ENCODE peak calls at places on chromosome 3, in ten cellular contexts. J, K, G, Z, E, C, T, S, P and A are unnamed samples.

GRCh38 chr3:73571238-73571741 is 53.5 kb downstream of the PDZRN3 start:
- DNase-seq in T (no peak), G (no peak), C (no peak), Z (no peak), E (no peak), P (no peak), J (no peak), K (no peak), S (no peak), A (no peak)

GRCh38 chr3:188154758-188155574 is 1.0 kb downstream of the LPP start:
- DNase-seq in K (no peak), E (no peak), J (no peak), T (peak), S (peak), G (no peak), C (no peak), P (no peak), Z (no peak), A (no peak)

GRCh38 chr3:171640520-171641412 is 169.5 kb downstream of the PLD1 start:
- DNase-seq in E (no peak), S (peak), C (no peak), K (no peak), P (peak), T (no peak), G (peak), J (no peak), Z (no peak), A (no peak)

GRCh38 chr3:69821133-69821532 is 81.9 kb downstream of the MITF start:
- DNase-seq in Z (no peak), K (no peak), E (no peak), G (no peak), S (no peak), J (no peak), P (no peak), T (no peak), C (no peak), A (no peak)

GRCh38 chr3:3802021-3802420 is 2.8 kb downstream of the LRRN1 start:
- DNase-seq in J (no peak), T (no peak), C (peak), K (no peak), S (no peak), Z (no peak), P (no peak), E (no peak), G (no peak), A (no peak)

GRCh38 chr3:153069598-153069997 is 92.4 kb upstream of the RAP2B start:
- DNase-seq in G (no peak), J (no peak), K (no peak), E (no peak), S (peak), Z (no peak), C (no peak), T (no peak), P (no peak), A (no peak)

GRCh38 chr3:178308696-178309278 is 227.4 kb upstream of the KCNMB2 start:
- DNase-seq in Z (no peak), P (no peak), G (no peak), T (no peak), E (no peak), S (no peak), K (no peak), C (no peak), J (no peak), A (no peak)

GRCh38 chr3:124351430-124352142 is 359.7 kb upstream of the ROPN1 start:
- DNase-seq in P (peak), K (no peak), J (peak), S (peak), G (peak), T (peak), C (peak), Z (no peak), E (peak), A (no peak)

GRCh38 chr3:194072097-194072428 is 63.9 kb upstream of the HES1 start:
- DNase-seq in Z (no peak), G (peak), P (peak), C (no peak), J (no peak), E (no peak), S (no peak), K (no peak), T (no peak), A (no peak)

GRCh38 chr3:3127432-3128010 is 781 bp downstream of the TRNT1 start:
- DNase-seq in G (peak), Z (no peak), C (no peak), S (peak), T (peak), E (no peak), P (no peak), K (peak), J (no peak), A (no peak)

GRCh38 chr3:5275529-5275928 is 88.0 kb downstream of the EDEM1 start:
- DNase-seq in J (no peak), P (peak), S (peak), Z (no peak), G (no peak), K (no peak), T (no peak), C (no peak), E (no peak), A (no peak)

GRCh38 chr3:7484636-7485035 is 623.7 kb downstream of the GRM7 start:
- DNase-seq in J (no peak), E (peak), G (peak), Z (no peak), C (no peak), P (peak), T (no peak), K (no peak), S (peak), A (no peak)

GRCh38 chr3:182855076-182855475 is 61.8 kb downstream of the ATP11B start:
- DNase-seq in G (no peak), E (no peak), T (no peak), J (no peak), P (no peak), C (no peak), K (no peak), Z (no peak), S (no peak), A (no peak)

GRCh38 chr3:77348244-77348855 is 308.5 kb downstream of the ROBO2 start:
- DNase-seq in S (peak), J (no peak), P (peak), T (no peak), G (peak), C (peak), K (no peak), E (no peak), Z (no peak), A (no peak)

GRCh38 chr3:172341482-172342059 is 106.7 kb downstream of the GHSR start:
- DNase-seq in S (peak), T (peak), K (no peak), G (peak), P (peak), E (peak), J (no peak), C (no peak), Z (no peak), A (no peak)

GRCh38 chr3:161314836-161315391 is 56.4 kb downstream of the SPTSSB start:
- DNase-seq in T (peak), G (peak), C (no peak), K (no peak), E (no peak), P (no peak), J (no peak), S (peak), Z (no peak), A (no peak)

GRCh38 chr3:181696641-181697230 is 15.0 kb upstream of the SOX2 start:
- DNase-seq in S (no peak), E (no peak), K (no peak), J (no peak), T (no peak), Z (no peak), P (no peak), G (no peak), C (no peak), A (no peak)

GRCh38 chr3:44114142-44114541 is 127.5 kb upstream of the TOPAZ1 start:
- DNase-seq in Z (no peak), T (peak), S (peak), E (no peak), K (no peak), G (no peak), J (peak), C (peak), P (no peak), A (peak)

GRCh38 chr3:81024560-81024959 is 736.9 kb downstream of the GBE1 start:
- DNase-seq in K (no peak), S (no peak), C (no peak), E (no peak), G (no peak), Z (no peak), P (no peak), J (no peak), T (no peak), A (no peak)

GRCh38 chr3:170982733-170983132 is 43.8 kb downstream of the SLC2A2 start:
- DNase-seq in C (no peak), S (no peak), T (no peak), G (no peak), K (no peak), Z (no peak), P (no peak), J (no peak), E (no peak), A (no peak)

GRCh38 chr3:124965413-124965812 is 30.9 kb upstream of the MUC13 start:
- DNase-seq in E (no peak), J (no peak), T (no peak), G (no peak), Z (no peak), S (peak), C (no peak), P (no peak), K (no peak), A (no peak)

GRCh38 chr3:160200328-160200727 is 24.9 kb upstream of the C3orf80 start:
- DNase-seq in T (no peak), C (no peak), E (no peak), K (no peak), Z (no peak), J (no peak), S (peak), G (no peak), P (no peak), A (no peak)

GRCh38 chr3:112000971-112001370 is 2.2 kb downstream of the TAGLN3 start:
- DNase-seq in E (no peak), S (no peak), Z (no peak), C (no peak), G (no peak), J (no peak), T (no peak), P (no peak), K (no peak), A (no peak)

GRCh38 chr3:67000006-67000405 is 1.9 kb downstream of the KBTBD8 start:
- DNase-seq in E (peak), P (peak), Z (no peak), T (peak), C (no peak), J (no peak), K (no peak), S (peak), G (peak), A (no peak)

GRCh38 chr3:129623447-129624118 is 17.1 kb upstream of the PLXND1 start:
- DNase-seq in G (no peak), E (no peak), P (peak), Z (no peak), C (no peak), K (no peak), J (peak), S (no peak), T (peak), A (no peak)

GRCh38 chr3:173893066-173893465 is 495.5 kb downstream of the NLGN1 start:
- DNase-seq in Z (no peak), C (no peak), T (no peak), P (peak), K (no peak), E (no peak), J (no peak), G (peak), S (peak), A (no peak)

GRCh38 chr3:160081958-160082533 is 93.4 kb downstream of the IL12A start:
- DNase-seq in Z (no peak), S (no peak), E (no peak), C (no peak), G (no peak), J (no peak), P (no peak), K (no peak), T (no peak), A (no peak)

GRCh38 chr3:31962801-31963205 is 18.3 kb downstream of the OSBPL10 start:
- DNase-seq in E (no peak), S (peak), G (peak), C (no peak), Z (no peak), T (no peak), P (no peak), K (no peak), J (no peak), A (no peak)

GRCh38 chr3:100352296-100353178 is 18.0 kb downstream of the NIT2 start:
- DNase-seq in K (no peak), J (no peak), P (no peak), T (no peak), S (no peak), E (no peak), G (peak), C (no peak), Z (no peak), A (no peak)

GRCh38 chr3:107796786-107797185 is 274.0 kb downstream of the BBX start:
- DNase-seq in K (no peak), P (peak), Z (no peak), G (peak), C (no peak), J (no peak), S (peak), E (peak), T (no peak), A (no peak)

GRCh38 chr3:13045245-13045903 is 27.9 kb downstream of the IQSEC1 start:
- DNase-seq in G (no peak), S (no peak), C (no peak), T (no peak), E (no peak), K (no peak), P (no peak), J (no peak), Z (no peak), A (no peak)

GRCh38 chr3:188006726-188007393 is 147.1 kb upstream of the LPP start:
- DNase-seq in K (no peak), Z (no peak), P (no peak), S (no peak), J (no peak), T (no peak), E (no peak), C (peak), G (peak), A (no peak)

GRCh38 chr3:5133239-5133638 is 11.1 kb downstream of the ARL8B start:
- DNase-seq in T (no peak), P (no peak), Z (no peak), C (no peak), G (no peak), J (no peak), E (no peak), S (no peak), K (no peak), A (no peak)

GRCh38 chr3:97882975-97883598 is 61.3 kb downstream of the CRYBG3 start:
- DNase-seq in T (no peak), P (peak), S (peak), G (peak), K (no peak), E (peak), C (no peak), Z (no peak), J (no peak), A (no peak)

GRCh38 chr3:67863869-67864268 is 209.5 kb upstream of the SUCLG2 start:
- DNase-seq in K (no peak), J (no peak), P (peak), T (peak), S (peak), C (no peak), Z (no peak), E (no peak), G (peak), A (no peak)

DNA sequence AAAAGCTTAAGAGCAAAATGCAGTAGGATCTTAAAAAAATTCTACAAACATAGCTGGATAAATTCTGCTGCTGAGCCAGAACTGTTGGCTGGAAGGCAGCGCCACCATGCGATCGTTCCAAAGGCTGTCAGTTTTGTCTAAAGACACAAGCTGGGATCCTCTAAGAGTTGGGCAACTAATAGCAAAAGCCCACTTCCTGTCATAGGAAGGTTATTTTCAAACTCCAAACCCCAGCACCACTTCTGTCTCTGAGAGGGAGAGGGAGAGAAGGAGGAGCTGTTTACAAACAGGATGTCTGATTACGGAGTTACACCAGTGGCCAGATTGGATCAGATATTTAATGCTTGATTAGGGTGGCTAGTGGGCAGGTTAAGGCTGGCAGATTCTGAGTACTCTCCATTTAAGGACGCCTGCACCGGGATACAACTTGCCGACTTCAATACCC is 44.0 kb downstream of the EIF4E3 start:
- DNase-seq in K (no peak), P (peak), S (peak), J (peak), T (no peak), G (peak), E (peak), C (peak), Z (no peak), A (peak)
- TF ChIP-seq CTCF in K (peak), P (peak), S (peak), J (no peak), T (peak), G (peak), E (peak), C (peak), Z (no peak), A (peak)

GRCh38 chr3:11600501-11601282 is 43.0 kb downstream of the VGLL4 start:
- DNase-seq in J (peak), P (peak), K (no peak), T (no peak), E (peak), S (peak), Z (no peak), G (peak), C (no peak), A (no peak)
- TF ChIP-seq CTCF in J (no peak), P (no peak), K (no peak), T (no peak), E (no peak), S (no peak), Z (no peak), G (no peak), C (no peak), A (no peak)

GRCh38 chr3:72147600-72147999 is 362.7 kb upstream of the PROK2 start:
- DNase-seq in S (no peak), J (no peak), G (no peak), K (no peak), T (no peak), C (no peak), P (no peak), E (no peak), Z (no peak), A (no peak)
- TF ChIP-seq CTCF in S (no peak), J (no peak), G (no peak), K (no peak), T (no peak), C (no peak), P (no peak), E (no peak), Z (no peak), A (no peak)

GRCh38 chr3:49930922-49931321 is 1.3 kb upstream of the MON1A start:
- DNase-seq in K (no peak), G (no peak), C (no peak), S (no peak), P (no peak), T (no peak), E (no peak), Z (no peak), J (no peak), A (no peak)
- TF ChIP-seq CTCF in K (no peak), G (no peak), C (no peak), S (no peak), P (no peak), T (no peak), E (no peak), Z (no peak), J (no peak), A (peak)

DNA sequence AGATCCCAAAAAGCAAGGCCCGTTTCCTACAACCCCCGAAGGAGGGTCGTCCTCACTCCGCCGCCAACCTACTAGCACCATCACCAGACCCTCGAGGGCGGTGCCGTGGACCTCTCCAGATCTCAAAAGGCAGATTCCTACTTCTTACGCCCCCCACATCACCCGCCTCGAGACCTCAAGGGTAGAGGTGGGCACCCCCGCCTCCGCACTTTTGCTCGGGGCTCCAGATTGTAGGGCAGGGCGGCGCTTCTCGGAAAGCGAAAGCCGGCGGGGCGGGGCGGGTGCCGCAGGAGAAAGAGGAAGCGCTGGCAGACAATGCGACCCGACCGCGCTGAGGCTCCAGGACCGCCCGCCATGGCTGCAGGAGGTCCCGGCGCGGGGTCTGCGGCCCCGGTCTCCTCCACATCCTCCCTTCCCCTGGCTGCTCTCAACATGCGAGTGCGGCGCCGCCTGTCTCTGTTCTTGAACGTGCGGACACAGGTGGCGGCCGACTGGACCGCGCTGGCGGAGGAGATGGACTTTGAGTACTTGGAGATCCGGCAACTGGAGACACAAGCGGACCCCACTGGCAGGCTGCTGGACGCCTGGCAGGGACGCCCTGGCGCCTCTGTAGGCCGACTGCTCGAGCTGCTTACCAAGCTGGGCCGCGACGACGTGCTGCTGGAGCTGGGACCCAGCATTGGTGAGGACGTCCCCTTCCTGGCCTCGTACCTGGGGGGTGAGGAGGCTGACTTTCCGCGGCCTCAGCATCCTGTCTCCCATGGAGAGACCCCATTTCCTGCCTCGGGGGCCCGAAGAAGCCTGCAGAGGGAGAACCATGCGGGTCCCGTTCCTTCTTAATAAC is at the start of gene MYD88:
- DNase-seq in C (peak), Z (peak), T (peak), E (peak), P (peak), S (peak), K (peak), G (no peak), J (peak), A (peak)
- TF ChIP-seq CTCF in C (no peak), Z (no peak), T (no peak), E (no peak), P (peak), S (no peak), K (no peak), G (peak), J (no peak), A (no peak)

GRCh38 chr3:144496116-144496835 is 524.7 kb downstream of the DIPK2A start:
- DNase-seq in T (no peak), C (no peak), E (no peak), P (no peak), G (no peak), J (no peak), S (no peak), K (no peak), Z (no peak), A (no peak)

GRCh38 chr3:144488927-144489326 is 517.3 kb downstream of the DIPK2A start:
- DNase-seq in P (no peak), G (no peak), S (no peak), E (no peak), J (no peak), Z (no peak), T (no peak), C (no peak), K (no peak), A (no peak)

DNA sequence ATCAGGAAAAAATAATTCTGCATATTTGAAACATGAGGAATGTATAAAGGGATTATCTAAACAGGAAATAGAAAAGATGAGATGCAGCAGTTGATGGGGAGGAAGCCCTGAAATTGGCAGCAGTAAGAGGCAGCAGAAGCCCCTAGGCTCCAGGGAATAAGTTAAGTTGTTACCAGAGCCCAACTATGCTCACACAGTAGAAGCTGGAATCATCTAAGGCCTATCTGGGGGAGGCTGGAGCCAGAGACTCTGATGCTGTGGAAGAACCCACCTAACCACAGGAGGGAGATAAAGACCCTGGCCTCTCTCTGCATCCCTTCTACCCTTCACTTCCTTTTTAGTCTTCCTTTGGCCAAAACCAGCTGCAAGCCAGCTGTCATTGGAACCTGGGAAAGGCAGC is 519.7 kb downstream of the DIPK2A start:
- DNase-seq in S (no peak), E (no peak), G (no peak), C (no peak), P (no peak), T (no peak), J (no peak), K (no peak), Z (no peak), A (no peak)
- TF ChIP-seq CTCF in S (no peak), E (no peak), G (no peak), C (no peak), P (no peak), T (no peak), J (no peak), K (no peak), Z (no peak), A (no peak)